ENCODE peak calls at places on chromosomes 2 and 18, in four cellular contexts. R is mesendoderm, Q is neuronal stem cell, C is trophoblast cell. F is an unnamed sample.

GRCh38 chr18:12307871-12308385 is at the start of gene TUBB6:
- DNase-seq in Q (peak), C (peak), R (peak), F (peak)

GRCh38 chr2:187549951-187550555 is 4.2 kb downstream of the TFPI start:
- DNase-seq in Q (no peak), R (no peak), C (no peak), F (no peak)

GRCh38 chr2:45731146-45731545 is 79.7 kb downstream of the PRKCE start:
- DNase-seq in R (no peak), C (no peak), Q (no peak), F (no peak)

GRCh38 chr2:226378733-226379132 is 420.9 kb downstream of the IRS1 start:
- DNase-seq in C (no peak), R (no peak), Q (no peak), F (no peak)

GRCh38 chr2:11123001-11123809 is 32.1 kb upstream of the SLC66A3 start:
- DNase-seq in Q (no peak), R (no peak), C (no peak), F (no peak)

GRCh38 chr2:74498500-74499268 is 719 bp downstream of the LBX2 start:
- DNase-seq in Q (no peak), R (peak), C (peak), F (peak)

GRCh38 chr2:62467100-62467474 is 38.9 kb downstream of the TMEM17 start:
- DNase-seq in C (no peak), R (no peak), Q (no peak), F (no peak)

GRCh38 chr2:23381084-23381483 is 3.9 kb upstream of the KLHL29 start:
- DNase-seq in R (peak), Q (no peak), C (peak), F (no peak)

GRCh38 chr18:13412017-13412416 is 193.5 kb downstream of the LDLRAD4 start:
- DNase-seq in C (peak), R (no peak), Q (no peak), F (no peak)

GRCh38 chr18:9466911-9467310 is 8.4 kb upstream of the RALBP1 start:
- DNase-seq in C (no peak), Q (no peak), R (no peak), F (no peak)

GRCh38 chr2:52074139-52074719 is 1042.3 kb upstream of the NRXN1 start:
- DNase-seq in R (no peak), Q (no peak), C (no peak), F (no peak)

GRCh38 chr18:74457043-74457742 is at the start of gene DIPK1C:
- DNase-seq in C (no peak), Q (no peak), R (no peak), F (no peak)

GRCh38 chr2:140998577-140998976 is 1132.2 kb downstream of the LRP1B start:
- DNase-seq in R (no peak), C (no peak), Q (no peak), F (no peak)

GRCh38 chr2:108917526-108917925 is 71.5 kb downstream of the EDAR start:
- DNase-seq in C (no peak), R (no peak), Q (no peak), F (peak)

GRCh38 chr2:26542676-26543505 is 65.0 kb upstream of the OTOF start:
- DNase-seq in R (no peak), Q (no peak), C (no peak), F (no peak)

GRCh38 chr2:104658149-104658839 is 195.6 kb upstream of the POU3F3 start:
- DNase-seq in C (no peak), Q (peak), R (peak), F (peak)

DNA sequence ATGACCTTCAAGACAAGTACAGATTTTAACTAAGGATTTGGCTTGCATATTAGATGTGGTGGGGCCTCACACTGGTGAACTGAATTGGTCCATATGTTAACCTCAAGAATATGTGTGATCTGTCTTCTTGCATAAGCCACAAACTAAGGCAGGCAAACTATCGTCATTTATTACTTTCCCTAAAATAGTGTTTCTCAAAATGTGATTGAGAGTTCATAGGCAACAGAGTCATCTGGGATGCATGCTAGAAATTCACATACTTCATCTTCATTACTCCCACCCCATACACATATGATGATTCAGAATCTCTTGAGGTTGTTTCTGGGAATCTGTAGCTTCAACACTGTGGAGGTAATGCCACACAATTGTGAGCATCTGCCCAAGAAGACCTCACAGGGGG is 822.8 kb upstream of the CDH2 start:
- DNase-seq in Q (no peak), C (no peak), R (no peak), F (no peak)
- H2BK5ac ChIP-seq in Q (no peak), C (no peak), R (peak), F (no peak)

DNA sequence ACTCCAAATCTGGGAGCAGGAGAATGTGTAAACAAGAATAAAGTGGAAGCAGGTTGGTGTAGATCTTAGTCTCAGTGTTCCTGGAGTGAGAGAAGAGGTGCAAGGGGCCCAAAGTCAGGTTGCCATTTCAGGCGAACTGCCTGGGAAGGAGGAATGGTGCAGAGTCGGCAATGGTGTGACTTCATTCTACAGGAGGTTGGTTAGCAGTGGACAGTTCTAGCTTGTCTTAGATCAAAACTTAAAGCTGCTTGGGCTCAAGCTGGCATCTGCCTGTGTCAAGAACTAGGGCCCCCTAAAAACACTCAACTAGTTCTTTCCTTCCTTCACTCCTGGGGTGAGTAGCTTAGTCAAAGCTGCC is 3.5 kb downstream of the STK16 start:
- DNase-seq in Q (no peak), R (no peak), C (no peak), F (no peak)
- H2BK120ac ChIP-seq in Q (no peak), R (no peak), C (no peak), F (no peak)

DNA sequence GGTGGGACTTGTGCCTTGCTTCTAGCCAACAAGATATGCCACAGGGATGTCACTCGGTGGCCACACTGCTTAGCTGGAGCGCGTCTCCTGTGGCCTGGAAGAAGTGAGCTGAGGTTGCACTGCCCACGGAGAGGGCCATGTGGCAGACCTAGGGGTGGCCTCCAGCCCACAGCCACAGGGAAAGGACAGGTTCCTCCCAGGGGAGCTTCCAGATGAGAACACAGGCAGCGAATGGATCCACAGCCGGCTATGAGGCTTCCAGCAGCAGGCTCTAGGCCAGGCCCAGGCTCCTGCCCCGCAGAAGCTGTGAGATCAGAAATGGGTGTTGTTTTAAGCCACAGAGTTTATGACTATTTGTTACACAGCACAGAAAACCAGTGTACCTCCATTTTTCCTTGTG is 15.4 kb upstream of the KLF11 start:
- DNase-seq in R (no peak), C (no peak), Q (no peak), F (no peak)
- H2BK5ac ChIP-seq in R (no peak), C (peak), Q (peak), F (no peak)

GRCh38 chr2:219704878-219705277 is 77.4 kb downstream of the SLC4A3 start:
- DNase-seq in Q (no peak), C (no peak), R (no peak), F (no peak)

GRCh38 chr2:219706823-219707281 is 79.4 kb downstream of the SLC4A3 start:
- DNase-seq in R (no peak), C (no peak), Q (no peak), F (no peak)

GRCh38 chr2:219701847-219702634 is 74.6 kb downstream of the SLC4A3 start:
- DNase-seq in R (peak), C (no peak), Q (no peak), F (peak)

GRCh38 chr2:219699440-219699821 is 72.0 kb downstream of the SLC4A3 start:
- DNase-seq in Q (no peak), R (no peak), C (no peak), F (no peak)

DNA sequence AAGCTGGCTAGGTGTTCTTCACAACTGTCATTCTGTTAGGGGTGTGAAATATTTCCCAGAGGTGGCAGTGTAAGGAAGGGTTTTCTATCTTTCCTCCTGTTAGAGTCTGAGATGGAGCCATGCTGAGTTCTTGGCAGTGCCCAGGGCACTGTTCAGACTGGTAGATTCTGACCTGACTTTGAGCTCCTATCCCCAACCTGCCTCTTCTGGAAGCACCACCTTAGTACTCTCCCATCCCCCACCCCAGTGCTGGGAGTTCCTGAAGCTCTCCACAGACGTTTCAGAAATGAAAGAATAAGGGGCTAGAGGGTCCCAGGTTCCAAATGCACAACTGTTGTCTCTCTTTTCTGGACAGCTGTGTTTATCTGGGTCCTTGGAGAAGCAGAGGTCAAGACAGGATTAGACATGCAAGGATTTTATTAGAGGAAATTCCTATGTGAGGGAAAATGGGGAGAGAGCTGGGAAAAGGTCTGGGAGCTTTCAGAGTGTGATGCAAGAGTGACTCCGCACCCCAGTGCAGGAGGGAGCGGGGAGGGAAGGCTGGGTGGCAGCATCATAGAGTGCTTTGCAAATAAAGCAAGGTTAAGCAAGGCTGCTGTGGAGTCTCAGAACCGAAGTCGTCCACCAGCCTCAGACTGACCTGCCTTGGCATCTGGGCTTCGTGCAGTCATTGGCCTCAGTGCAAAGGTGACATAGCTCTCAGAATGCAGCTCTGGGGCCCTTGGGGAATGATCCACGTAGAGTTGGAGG is 75.5 kb downstream of the SLC4A3 start:
- DNase-seq in Q (no peak), R (no peak), C (no peak), F (no peak)
- H2BK120ac ChIP-seq in Q (no peak), R (no peak), C (no peak), F (no peak)

DNA sequence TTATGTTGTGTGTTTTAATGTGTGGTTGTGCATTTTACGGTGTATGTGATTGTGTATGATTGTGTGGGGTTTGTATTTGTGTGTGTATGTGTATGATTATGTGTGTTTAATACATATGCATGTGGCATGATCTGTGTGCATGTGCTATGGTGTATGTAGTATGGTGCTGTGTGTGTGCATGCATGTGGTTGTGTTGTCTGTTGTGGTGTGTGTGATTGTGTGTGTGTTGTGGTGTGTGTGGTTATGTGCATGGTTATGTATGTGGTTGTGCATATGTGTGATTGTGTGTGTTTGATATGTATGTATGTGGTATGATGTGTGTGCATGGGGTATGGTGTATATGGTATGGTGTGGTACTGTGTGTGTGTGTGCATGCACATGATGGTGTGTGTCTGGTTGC is 148.1 kb upstream of the AGAP1 start:
- DNase-seq in R (no peak), C (no peak), Q (no peak), F (no peak)
- H2BK5ac ChIP-seq in R (no peak), C (no peak), Q (no peak), F (no peak)

GRCh38 chr2:20958176-20958575 is 85.7 kb downstream of the APOB start:
- DNase-seq in C (no peak), R (no peak), Q (no peak), F (no peak)
- H2BK120ac ChIP-seq in C (no peak), R (no peak), Q (no peak), F (no peak)

DNA sequence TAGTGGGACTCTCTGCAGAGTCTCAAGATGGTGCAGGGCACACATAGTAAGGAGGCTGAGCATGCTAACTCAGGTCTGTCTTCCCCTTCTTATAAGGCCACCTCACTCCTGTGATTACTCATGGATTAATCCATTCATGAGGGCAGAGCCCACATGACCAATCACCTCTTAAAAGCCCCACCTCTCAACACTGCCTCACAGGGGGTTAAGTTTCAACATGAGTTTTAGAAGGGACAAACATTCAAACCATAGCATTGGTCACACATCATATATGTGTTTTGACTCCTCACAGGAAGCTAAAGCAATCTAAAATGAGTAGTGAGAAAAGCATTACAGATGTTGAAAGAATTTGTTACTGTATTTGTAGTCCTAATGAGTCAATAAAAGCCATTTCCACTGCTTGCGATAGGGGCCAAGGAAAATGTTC is 57.5 kb downstream of the DTNA start:
- DNase-seq in R (peak), C (peak), Q (no peak), F (no peak)
- H2BK5ac ChIP-seq in R (no peak), C (no peak), Q (no peak), F (no peak)

DNA sequence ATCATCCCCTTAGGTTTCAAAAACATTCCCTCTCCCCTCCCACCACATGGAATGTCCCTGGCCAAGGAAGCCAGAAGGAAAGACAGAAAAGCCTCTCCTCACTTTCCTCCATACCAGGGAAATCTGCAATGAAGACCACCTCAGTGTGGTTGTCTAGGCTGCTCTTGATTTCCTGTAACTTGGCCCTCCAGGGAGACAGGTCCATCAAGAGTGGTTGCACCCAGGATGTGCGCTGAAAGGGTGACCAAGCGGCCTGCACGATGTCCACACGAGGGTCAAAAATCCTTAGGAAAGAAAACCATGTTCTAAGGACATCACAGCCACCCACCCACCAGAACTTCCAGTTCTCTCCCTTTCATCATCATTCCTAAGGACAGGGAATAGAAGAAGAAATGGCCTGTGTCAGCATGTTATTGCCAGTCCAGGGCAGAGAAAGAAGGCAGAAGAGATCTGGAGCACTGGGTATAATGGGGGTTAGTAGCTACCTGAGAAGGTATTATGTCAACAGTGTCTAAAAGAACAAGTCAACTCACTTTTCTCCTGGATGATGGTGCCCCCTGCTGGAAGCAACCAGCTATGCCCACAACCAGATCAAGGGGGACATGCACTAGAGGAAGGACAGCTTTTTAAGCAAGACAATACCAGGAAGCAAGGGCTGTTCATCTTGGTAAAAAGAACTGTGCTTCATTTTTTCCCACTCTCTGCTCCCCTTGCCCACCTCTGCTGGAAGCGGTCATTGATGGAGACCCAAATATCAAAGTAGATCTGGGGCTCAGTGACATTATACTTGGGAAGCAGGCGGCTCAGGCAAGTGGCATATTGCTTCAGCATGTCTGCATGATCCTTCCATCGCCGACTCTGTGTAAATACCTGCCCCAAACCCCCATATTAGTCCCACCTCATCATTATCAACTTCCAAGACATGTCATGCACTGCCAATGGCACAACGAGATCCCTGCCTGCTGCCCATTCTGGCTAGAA is 9.3 kb downstream of the GGCX start:
- DNase-seq in C (peak), R (peak), Q (peak), F (peak)
- H2BK120ac ChIP-seq in C (no peak), R (no peak), Q (no peak), F (no peak)

GRCh38 chr2:85582467-85582866 is 1.8 kb upstream of the VAMP5 start:
- DNase-seq in R (no peak), C (no peak), Q (no peak), F (no peak)

GRCh38 chr2:85585781-85586105 is 1.5 kb downstream of the VAMP5 start:
- DNase-seq in Q (no peak), R (peak), C (peak), F (no peak)

GRCh38 chr2:85584354-85584856 is at the start of gene VAMP5:
- DNase-seq in R (no peak), C (no peak), Q (no peak), F (peak)

GRCh38 chr2:85583667-85584353 is 421 bp upstream of the VAMP5 start:
- DNase-seq in C (no peak), R (no peak), Q (no peak), F (no peak)

GRCh38 chr2:85584857-85585780 is 888 bp downstream of the VAMP5 start:
- DNase-seq in Q (no peak), R (peak), C (peak), F (no peak)
- H2BK5ac ChIP-seq in Q (peak), R (peak), C (peak), F (no peak)

GRCh38 chr2:31304831-31305230 is 70.9 kb downstream of the EHD3 start:
- DNase-seq in R (no peak), C (no peak), Q (no peak), F (no peak)
- H2BK120ac ChIP-seq in R (no peak), C (no peak), Q (no peak), F (no peak)

F was measured in H9.